ENCODE peak calls at places on chromosomes 16 and 17, in ten cellular contexts. J is stimulated activated CD4-positive, alpha-beta T cell treated with anti-CD3 and anti-CD28 coated beads, Interleukin-15, amount 100 ng/mL, for 1 hour; L is lower lobe of right lung; D is thoracic aorta; G is NCI-H1092; Z is ELR; Q is EH; A is globus pallidus; T is GM19239; S is NCI-H2081. O is an unnamed sample.

GRCh38 chr16:2842340-2843000 is 12.4 kb downstream of the ZG16B start:
- DNase-seq in J (peak), L (peak), D (no peak), G (no peak), Z (peak), Q (no peak), A (peak), T (peak), S (no peak), O (peak)

GRCh38 chr17:44961921-44962350 is 6.2 kb downstream of the C1QL1 start:
- DNase-seq in J (no peak), L (no peak), D (no peak), G (no peak), Z (no peak), Q (no peak), A (no peak), T (no peak), S (no peak), O (no peak)

GRCh38 chr17:58316260-58316960 is 12.2 kb downstream of the TSPOAP1 start:
- DNase-seq in J (no peak), L (no peak), D (no peak), G (no peak), Z (no peak), Q (no peak), A (no peak), T (no peak), S (no peak), O (no peak)

GRCh38 chr17:42898147-42898807 is 2.3 kb upstream of the G6PC1 start:
- DNase-seq in J (no peak), L (no peak), D (no peak), G (no peak), Z (no peak), Q (no peak), A (no peak), T (no peak), S (no peak), O (no peak)

GRCh38 chr16:46789499-46790414 is 41.2 kb downstream of the C16orf87 start:
- DNase-seq in J (peak), L (peak), D (peak), G (no peak), Z (peak), Q (peak), A (peak), T (peak), S (no peak), O (peak)

GRCh38 chr17:17752822-17753448 is 71.7 kb downstream of the RAI1 start:
- DNase-seq in J (no peak), L (no peak), D (no peak), G (no peak), Z (no peak), Q (no peak), A (peak), T (no peak), S (no peak), O (no peak)

GRCh38 chr17:62819511-62820221 is 11.6 kb upstream of the MARCHF10 start:
- DNase-seq in J (no peak), L (peak), D (peak), G (no peak), Z (peak), Q (peak), A (no peak), T (no peak), S (no peak), O (no peak)

GRCh38 chr17:74981979-74982662 is 5.3 kb upstream of the CDR2L start:
- DNase-seq in J (peak), L (peak), D (peak), G (peak), Z (peak), Q (peak), A (peak), T (peak), S (peak), O (peak)

GRCh38 chr16:62876133-62876532 is 839.9 kb upstream of the CDH8 start:
- DNase-seq in J (no peak), L (no peak), D (no peak), G (no peak), Z (no peak), Q (no peak), A (no peak), T (no peak), S (no peak), O (no peak)

GRCh38 chr17:80394629-80395216 is 20.2 kb upstream of the ENDOV start:
- DNase-seq in J (no peak), L (no peak), D (no peak), G (no peak), Z (no peak), Q (no peak), A (no peak), T (no peak), S (no peak), O (no peak)

O was measured in GM12891.